ENCODE peak calls at places on chromosomes 7 and 10, in eight cellular contexts. One of them, this sample, is unnamed.

GRCh38 chr10:71984126-71984797 is 20.1 kb downstream of the CHST3 start:
- DNase-seq in GM12878: no peak
- DNase-seq in sigmoid colon: peak
- DNase-seq in GM23338: no peak
- DNase-seq in GM12892: no peak
- DNase-seq in HCT116: no peak
- DNase-seq in stomach: no peak
- DNase-seq in K562: no peak
- DNase-seq in this sample: no peak

GRCh38 chr10:4498763-4499251 is 327.2 kb upstream of the AKR1E2 start:
- DNase-seq in GM12878: no peak
- DNase-seq in sigmoid colon: no peak
- DNase-seq in GM23338: no peak
- DNase-seq in GM12892: no peak
- DNase-seq in HCT116: no peak
- DNase-seq in stomach: no peak
- DNase-seq in K562: no peak
- DNase-seq in this sample: no peak

GRCh38 chr7:1907751-1908365 is 237.8 kb downstream of the ELFN1 start:
- DNase-seq in GM12878: no peak
- DNase-seq in sigmoid colon: no peak
- DNase-seq in GM23338: no peak
- DNase-seq in GM12892: no peak
- DNase-seq in HCT116: no peak
- DNase-seq in stomach: no peak
- DNase-seq in K562: no peak
- DNase-seq in this sample: no peak

GRCh38 chr10:70773461-70773860 is 11.7 kb downstream of the TBATA start:
- DNase-seq in GM12878: no peak
- DNase-seq in sigmoid colon: no peak
- DNase-seq in GM23338: no peak
- DNase-seq in GM12892: no peak
- DNase-seq in HCT116: no peak
- DNase-seq in stomach: peak
- DNase-seq in K562: no peak
- DNase-seq in this sample: no peak

GRCh38 chr7:13467111-13467547 is 522.3 kb downstream of the ETV1 start:
- DNase-seq in GM12878: no peak
- DNase-seq in sigmoid colon: no peak
- DNase-seq in GM23338: no peak
- DNase-seq in GM12892: no peak
- DNase-seq in HCT116: no peak
- DNase-seq in stomach: no peak
- DNase-seq in K562: no peak
- DNase-seq in this sample: no peak

GRCh38 chr10:59098387-59098786 is 78.1 kb upstream of the PHYHIPL start:
- DNase-seq in GM12878: no peak
- DNase-seq in sigmoid colon: peak
- DNase-seq in GM23338: no peak
- DNase-seq in GM12892: no peak
- DNase-seq in HCT116: no peak
- DNase-seq in stomach: no peak
- DNase-seq in K562: no peak
- DNase-seq in this sample: peak

GRCh38 chr7:27423821-27424220 is 181.2 kb downstream of the EVX1 start:
- DNase-seq in GM12878: no peak
- DNase-seq in sigmoid colon: no peak
- DNase-seq in GM23338: no peak
- DNase-seq in GM12892: no peak
- DNase-seq in HCT116: no peak
- DNase-seq in stomach: no peak
- DNase-seq in K562: no peak
- DNase-seq in this sample: no peak

GRCh38 chr10:31315453-31315852 is 3.6 kb upstream of the ZEB1 start:
- DNase-seq in GM12878: no peak
- DNase-seq in sigmoid colon: no peak
- DNase-seq in GM23338: no peak
- DNase-seq in GM12892: no peak
- DNase-seq in HCT116: no peak
- DNase-seq in stomach: no peak
- DNase-seq in K562: no peak
- DNase-seq in this sample: no peak

GRCh38 chr10:42594246-42594650 is 44.1 kb downstream of the ZNF33B start:
- DNase-seq in GM12878: no peak
- DNase-seq in sigmoid colon: no peak
- DNase-seq in GM23338: no peak
- DNase-seq in GM12892: no peak
- DNase-seq in HCT116: no peak
- DNase-seq in stomach: no peak
- DNase-seq in K562: no peak
- DNase-seq in this sample: no peak

GRCh38 chr7:36819639-36820038 is 95.3 kb upstream of the AOAH start:
- DNase-seq in GM12878: no peak
- DNase-seq in sigmoid colon: no peak
- DNase-seq in GM23338: no peak
- DNase-seq in GM12892: no peak
- DNase-seq in HCT116: no peak
- DNase-seq in stomach: no peak
- DNase-seq in K562: no peak
- DNase-seq in this sample: no peak

GRCh38 chr7:103962070-103962469 is 27.4 kb downstream of the RELN start:
- DNase-seq in GM12878: no peak
- DNase-seq in sigmoid colon: no peak
- DNase-seq in GM23338: peak
- DNase-seq in GM12892: no peak
- DNase-seq in HCT116: no peak
- DNase-seq in stomach: no peak
- DNase-seq in K562: no peak
- DNase-seq in this sample: no peak

GRCh38 chr10:11874568-11875182 is 51.5 kb downstream of the PROSER2 start:
- DNase-seq in GM12878: peak
- DNase-seq in sigmoid colon: peak
- DNase-seq in GM23338: peak
- DNase-seq in GM12892: no peak
- DNase-seq in HCT116: peak
- DNase-seq in stomach: peak
- DNase-seq in K562: peak
- DNase-seq in this sample: no peak

GRCh38 chr10:112435013-112435619 is 11.6 kb downstream of the ZDHHC6 start:
- DNase-seq in GM12878: no peak
- DNase-seq in sigmoid colon: no peak
- DNase-seq in GM23338: peak
- DNase-seq in GM12892: no peak
- DNase-seq in HCT116: peak
- DNase-seq in stomach: no peak
- DNase-seq in K562: no peak
- DNase-seq in this sample: no peak

GRCh38 chr7:73829505-73829904 is 1.3 kb upstream of the CLDN4 start:
- DNase-seq in GM12878: no peak
- DNase-seq in sigmoid colon: no peak
- DNase-seq in GM23338: peak
- DNase-seq in GM12892: no peak
- DNase-seq in HCT116: no peak
- DNase-seq in stomach: no peak
- DNase-seq in K562: no peak
- DNase-seq in this sample: peak

GRCh38 chr7:73828972-73829371 is 1.8 kb upstream of the CLDN4 start:
- DNase-seq in GM12878: no peak
- DNase-seq in sigmoid colon: no peak
- DNase-seq in GM23338: no peak
- DNase-seq in GM12892: no peak
- DNase-seq in HCT116: no peak
- DNase-seq in stomach: no peak
- DNase-seq in K562: no peak
- DNase-seq in this sample: no peak

GRCh38 chr7:73829921-73830617 is 727 bp upstream of the CLDN4 start:
- DNase-seq in GM12878: no peak
- DNase-seq in sigmoid colon: no peak
- DNase-seq in GM23338: no peak
- DNase-seq in GM12892: no peak
- DNase-seq in HCT116: no peak
- DNase-seq in stomach: no peak
- DNase-seq in K562: no peak
- DNase-seq in this sample: peak

GRCh38 chr7:73827568-73828106 is 3.2 kb upstream of the CLDN4 start:
- DNase-seq in GM12878: no peak
- DNase-seq in sigmoid colon: no peak
- DNase-seq in GM23338: peak
- DNase-seq in GM12892: no peak
- DNase-seq in HCT116: peak
- DNase-seq in stomach: peak
- DNase-seq in K562: peak
- DNase-seq in this sample: peak

DNA sequence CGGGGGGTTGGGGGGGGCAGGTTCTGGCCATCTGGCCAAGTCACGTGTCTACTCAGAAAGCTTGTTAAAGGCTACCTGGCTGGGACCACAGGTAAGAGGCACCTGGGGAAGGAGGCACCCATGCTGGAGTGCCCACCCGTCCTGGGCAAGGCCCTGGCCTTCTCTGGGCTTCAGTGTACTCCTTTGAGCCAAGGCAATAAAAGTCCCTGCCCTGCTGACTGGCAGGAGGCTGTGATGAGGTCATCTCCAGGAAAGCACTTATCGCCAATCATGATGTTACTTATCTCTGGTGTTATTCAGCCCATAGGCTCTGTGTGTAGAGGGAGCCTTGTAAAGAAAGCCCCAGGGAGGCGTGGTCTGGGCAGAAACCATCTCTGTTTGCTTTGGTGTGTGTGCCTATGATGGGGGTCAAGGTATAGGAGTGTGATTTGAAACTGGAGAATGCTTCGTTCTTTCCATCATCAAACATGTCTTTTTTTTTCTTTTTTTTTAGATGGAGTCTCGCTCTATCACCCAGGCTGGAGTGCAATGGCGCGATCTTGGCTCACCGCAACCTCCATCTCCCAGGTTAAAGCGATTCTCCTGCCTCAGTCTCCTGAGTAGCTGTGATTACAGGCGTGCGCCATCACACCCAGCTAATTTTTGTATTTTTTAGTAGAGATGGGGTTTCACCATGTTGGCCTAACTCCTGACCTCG is 2.5 kb upstream of the CLDN4 start:
- DNase-seq in GM12878: no peak
- DNase-seq in sigmoid colon: no peak
- DNase-seq in GM23338: no peak
- DNase-seq in GM12892: no peak
- DNase-seq in HCT116: peak
- DNase-seq in stomach: peak
- DNase-seq in K562: peak
- DNase-seq in this sample: peak
- TF ChIP-seq POLR2AphosphoS5 in GM12878: no peak
- TF ChIP-seq POLR2AphosphoS5 in sigmoid colon: no peak
- TF ChIP-seq POLR2AphosphoS5 in GM23338: no peak
- TF ChIP-seq POLR2AphosphoS5 in GM12892: no peak
- TF ChIP-seq POLR2AphosphoS5 in HCT116: peak
- TF ChIP-seq POLR2AphosphoS5 in stomach: no peak
- TF ChIP-seq POLR2AphosphoS5 in K562: no peak
- TF ChIP-seq POLR2AphosphoS5 in this sample: peak

GRCh38 chr7:120841608-120842007 is 16.3 kb downstream of the TSPAN12 start:
- DNase-seq in GM12878: no peak
- DNase-seq in sigmoid colon: no peak
- DNase-seq in GM23338: no peak
- DNase-seq in GM12892: no peak
- DNase-seq in HCT116: no peak
- DNase-seq in stomach: no peak
- DNase-seq in K562: no peak
- DNase-seq in this sample: no peak

GRCh38 chr7:120843121-120843520 is 14.8 kb downstream of the TSPAN12 start:
- DNase-seq in GM12878: no peak
- DNase-seq in sigmoid colon: no peak
- DNase-seq in GM23338: no peak
- DNase-seq in GM12892: no peak
- DNase-seq in HCT116: no peak
- DNase-seq in stomach: no peak
- DNase-seq in K562: no peak
- DNase-seq in this sample: no peak

GRCh38 chr7:120838281-120838682 is 19.7 kb downstream of the TSPAN12 start:
- DNase-seq in GM12878: peak
- DNase-seq in sigmoid colon: no peak
- DNase-seq in GM23338: no peak
- DNase-seq in GM12892: no peak
- DNase-seq in HCT116: no peak
- DNase-seq in stomach: no peak
- DNase-seq in K562: no peak
- DNase-seq in this sample: no peak

GRCh38 chr7:120837599-120837998 is 20.3 kb downstream of the TSPAN12 start:
- DNase-seq in GM12878: peak
- DNase-seq in sigmoid colon: no peak
- DNase-seq in GM23338: no peak
- DNase-seq in GM12892: no peak
- DNase-seq in HCT116: no peak
- DNase-seq in stomach: no peak
- DNase-seq in K562: no peak
- DNase-seq in this sample: no peak

DNA sequence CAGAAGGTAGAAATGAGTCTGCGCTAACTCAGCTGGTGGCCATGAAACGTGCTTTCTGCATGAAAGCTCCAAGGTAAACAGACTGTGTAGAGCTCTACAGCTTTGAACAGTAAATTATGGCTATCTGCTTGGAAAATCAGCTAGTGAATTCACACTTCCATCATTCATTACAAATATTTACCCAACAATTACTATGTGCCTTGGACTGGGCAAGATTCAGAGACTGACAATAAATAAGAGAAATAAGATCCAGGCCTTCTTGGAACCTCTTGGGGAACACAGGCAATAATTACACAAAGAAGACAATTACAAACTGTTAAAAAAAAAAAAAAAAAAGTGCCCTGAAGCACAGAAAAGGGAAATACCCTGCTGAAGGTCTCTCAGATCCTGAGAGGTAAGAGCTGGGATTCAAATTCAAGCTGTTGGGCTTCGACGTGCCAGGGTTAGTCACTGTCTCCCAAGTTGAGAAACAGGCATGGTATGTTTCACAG is 15.8 kb downstream of the TSPAN12 start:
- DNase-seq in GM12878: no peak
- DNase-seq in sigmoid colon: no peak
- DNase-seq in GM23338: peak
- DNase-seq in GM12892: no peak
- DNase-seq in HCT116: no peak
- DNase-seq in stomach: peak
- DNase-seq in K562: no peak
- DNase-seq in this sample: no peak
- TF ChIP-seq POLR2AphosphoS5 in GM12878: no peak
- TF ChIP-seq POLR2AphosphoS5 in sigmoid colon: no peak
- TF ChIP-seq POLR2AphosphoS5 in GM23338: no peak
- TF ChIP-seq POLR2AphosphoS5 in GM12892: no peak
- TF ChIP-seq POLR2AphosphoS5 in HCT116: no peak
- TF ChIP-seq POLR2AphosphoS5 in stomach: no peak
- TF ChIP-seq POLR2AphosphoS5 in K562: no peak
- TF ChIP-seq POLR2AphosphoS5 in this sample: no peak

GRCh38 chr7:16644624-16644986 is 949 bp downstream of the ANKMY2 start:
- DNase-seq in GM12878: no peak
- DNase-seq in sigmoid colon: peak
- DNase-seq in GM23338: no peak
- DNase-seq in GM12892: no peak
- DNase-seq in HCT116: no peak
- DNase-seq in stomach: peak
- DNase-seq in K562: peak
- DNase-seq in this sample: peak
- TF ChIP-seq POLR2AphosphoS5 in GM12878: no peak
- TF ChIP-seq POLR2AphosphoS5 in sigmoid colon: no peak
- TF ChIP-seq POLR2AphosphoS5 in GM23338: no peak
- TF ChIP-seq POLR2AphosphoS5 in GM12892: no peak
- TF ChIP-seq POLR2AphosphoS5 in HCT116: peak
- TF ChIP-seq POLR2AphosphoS5 in stomach: no peak
- TF ChIP-seq POLR2AphosphoS5 in K562: peak
- TF ChIP-seq POLR2AphosphoS5 in this sample: peak

GRCh38 chr10:131946321-131946751 is 35.4 kb downstream of the BNIP3 start:
- DNase-seq in GM12878: no peak
- DNase-seq in sigmoid colon: peak
- DNase-seq in GM23338: no peak
- DNase-seq in GM12892: no peak
- DNase-seq in HCT116: no peak
- DNase-seq in stomach: no peak
- DNase-seq in K562: no peak
- DNase-seq in this sample: no peak
- TF ChIP-seq POLR2AphosphoS5 in GM12878: no peak
- TF ChIP-seq POLR2AphosphoS5 in sigmoid colon: no peak
- TF ChIP-seq POLR2AphosphoS5 in GM23338: no peak
- TF ChIP-seq POLR2AphosphoS5 in GM12892: no peak
- TF ChIP-seq POLR2AphosphoS5 in HCT116: no peak
- TF ChIP-seq POLR2AphosphoS5 in stomach: no peak
- TF ChIP-seq POLR2AphosphoS5 in K562: no peak
- TF ChIP-seq POLR2AphosphoS5 in this sample: no peak

This sample was measured in transverse colon.